ENCODE peak calls at places on chromosomes 4 and X, in eight cellular contexts. Q is gastrocnemius medialis, C is astrocyte of the spinal cord, M is colonic mucosa, B is WERI-Rb-1, D is psoas muscle, L is fibroblast of lung, H is ascending aorta. J is an unnamed sample.

GRCh38 chr4:25795566-25796454 is 67.0 kb downstream of the SEL1L3 start:
- DNase-seq in H (no peak), C (peak; percentile 77), M (no peak), Q (no peak), D (no peak), L (peak; percentile 27), B (peak; percentile 29), J (peak; percentile 59)

GRCh38 chr4:158147151-158147550 is 25.7 kb downstream of the GASK1B start:
- DNase-seq in L (no peak), M (no peak), D (no peak), C (no peak), Q (no peak), H (no peak), B (no peak), J (no peak)

GRCh38 chr4:140743194-140743931 is 12.8 kb downstream of the TBC1D9 start:
- DNase-seq in H (no peak), M (no peak), L (no peak), B (no peak), C (peak; percentile 36), Q (no peak), D (no peak), J (no peak)

GRCh38 chr4:13642576-13642975 is 15.1 kb upstream of the BOD1L1 start:
- DNase-seq in D (no peak), M (no peak), L (peak; percentile 61), B (no peak), C (peak; percentile 79), Q (no peak), H (no peak), J (peak; percentile 62)

GRCh38 chrX:78673256-78673655 is 14.1 kb upstream of the RTL3 start:
- DNase-seq in Q (no peak), M (no peak), L (no peak), B (no peak), D (no peak), C (no peak), H (no peak), J (no peak)

GRCh38 chrX:39247536-39247935 is 446.3 kb downstream of the MID1IP1 start:
- DNase-seq in L (no peak), C (no peak), D (no peak), M (no peak), H (no peak), Q (no peak), B (no peak), J (no peak)

GRCh38 chr4:28686618-28687017 is 1826.0 kb downstream of the STIM2 start:
- DNase-seq in M (peak; percentile 16), L (peak; percentile 6), H (no peak), C (peak; percentile 12), Q (no peak), D (no peak), B (peak; percentile 80), J (peak; percentile 61)

GRCh38 chr4:95957054-95957453 is 117.2 kb downstream of the PDHA2 start:
- DNase-seq in B (no peak), L (no peak), M (no peak), Q (no peak), C (no peak), D (no peak), H (no peak), J (peak; percentile 86)

GRCh38 chr4:169272265-169272886 is 1.6 kb upstream of the SH3RF1 start:
- DNase-seq in D (no peak), B (no peak), H (no peak), L (peak; percentile 50), M (no peak), Q (no peak), C (peak; percentile 79), J (peak; percentile 59)
- H3K4me3 ChIP-seq in D (no peak overlapping the region), B (no peak overlapping the region), H (no peak overlapping the region), L (peak overlapping the region; percentile 89), M (no peak overlapping the region), Q (no peak overlapping the region), C (no peak overlapping the region), J (no peak overlapping the region)

GRCh38 chr4:181911420-181911819 is 331.8 kb upstream of the TENM3 start:
- DNase-seq in H (no peak), D (no peak), B (no peak), M (no peak), Q (no peak), C (peak; percentile 19), L (peak; percentile 74), J (peak; percentile 28)
- TF ChIP-seq CTCF in H (no peak), D (no peak), B (no peak), M (no peak), Q (no peak), C (no peak), L (no peak), J (no peak)

DNA sequence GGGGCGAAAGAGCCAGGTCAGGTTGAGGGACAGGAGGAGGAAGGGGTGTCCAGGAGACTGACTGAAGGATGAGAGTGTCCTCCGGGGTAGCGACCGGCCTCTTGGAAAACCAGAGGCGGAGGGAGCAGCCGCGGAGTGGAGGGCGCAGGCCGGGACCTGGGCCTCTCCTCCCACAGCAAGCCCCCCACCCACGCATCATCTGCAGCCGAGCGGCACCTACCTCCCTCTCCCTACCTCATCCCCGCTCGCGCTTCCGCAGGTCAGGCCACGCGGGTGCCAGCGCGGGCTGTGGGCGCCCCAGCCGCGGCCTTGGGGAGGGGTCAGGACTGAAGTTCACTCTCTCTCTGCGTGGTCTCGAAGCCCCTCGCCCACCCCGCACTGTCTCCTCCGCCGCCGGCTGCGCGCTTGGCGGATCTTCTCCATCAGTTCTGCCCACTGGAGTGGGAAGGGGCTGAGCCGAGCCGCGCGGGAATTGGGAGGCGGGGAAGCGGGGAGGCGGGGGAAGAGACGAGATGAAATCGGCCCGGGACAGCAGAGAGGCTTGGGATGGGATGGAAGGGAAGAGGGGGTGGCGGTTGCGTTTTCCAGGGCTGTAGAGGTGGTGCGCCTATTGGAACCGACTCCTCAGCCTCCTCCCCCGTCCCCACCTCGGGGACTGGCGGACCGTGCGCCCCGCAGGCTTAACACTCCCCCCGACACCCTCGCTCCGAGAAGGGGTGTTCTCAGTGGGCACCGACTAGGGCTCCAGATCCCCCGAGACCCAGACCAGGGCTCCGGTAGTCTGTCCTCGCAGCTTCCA is 1.8 kb downstream of the NLGN4X start:
- DNase-seq in L (no peak), B (peak; percentile 7), M (no peak), H (no peak), C (no peak), D (no peak), Q (no peak), J (no peak)
- H3K4me3 ChIP-seq in L (no peak overlapping the region), B (peak overlapping the region; percentile 47), M (peak overlapping the region; percentile 19), H (peak overlapping the region; percentile 26), C (peak overlapping the region; percentile 50), D (peak overlapping the region; percentile 46), Q (peak overlapping the region; percentile 36), J (no peak overlapping the region)

GRCh38 chr4:27084685-27085356 is 224.2 kb downstream of the STIM2 start:
- DNase-seq in D (no peak), L (peak; percentile 26), H (no peak), M (peak; percentile 18), B (peak; percentile 76), Q (no peak), C (peak; percentile 34), J (peak; percentile 10)
- TF ChIP-seq CTCF in D (no peak), L (no peak), H (no peak), M (no peak), B (peak; percentile 31), Q (no peak), C (peak; percentile 10), J (no peak)

GRCh38 chr4:2792711-2793577 is at the start of gene SH3BP2:
- DNase-seq in M (peak; percentile 90), H (peak; percentile 89), L (peak; percentile 54), B (peak; percentile 89), C (peak; percentile 66), D (peak; percentile 91), Q (peak; percentile 58), J (peak; percentile 60)

GRCh38 chr4:2795558-2796260 is 2.8 kb downstream of the SH3BP2 start:
- DNase-seq in H (peak; percentile 63), L (no peak), C (no peak), D (peak; percentile 51), B (no peak), M (peak; percentile 31), Q (no peak), J (no peak)

GRCh38 chr4:2793578-2793919 is 664 bp downstream of the SH3BP2 start:
- DNase-seq in H (peak; percentile 71), D (peak; percentile 67), L (peak; percentile 53), C (no peak), B (no peak), M (peak; percentile 57), Q (no peak), J (peak; percentile 55)

GRCh38 chr4:2794707-2795557 is 2.0 kb downstream of the SH3BP2 start:
- DNase-seq in L (peak; percentile 80), H (peak; percentile 79), C (peak; percentile 75), Q (no peak), D (peak; percentile 77), M (peak; percentile 61), B (peak; percentile 18), J (peak; percentile 82)

GRCh38 chr4:2793920-2794706 is 1.2 kb downstream of the SH3BP2 start:
- DNase-seq in Q (no peak), L (peak; percentile 37), C (peak; percentile 41), D (peak; percentile 62), M (peak; percentile 69), H (peak; percentile 71), B (peak; percentile 22), J (peak; percentile 61)
- H3K4me3 ChIP-seq in Q (peak overlapping the region; percentile 65), L (peak overlapping the region; percentile 69), C (peak overlapping the region; percentile 69), D (peak overlapping the region; percentile 70), M (peak overlapping the region; percentile 78), H (peak overlapping the region; percentile 81), B (no peak overlapping the region), J (peak overlapping the region; percentile 75)